ENCODE peak calls at places on chromosome 18, in six cellular contexts. One of them, this sample, is unnamed. For H4K20me1, the result is how much of the 10 kb centered on the place peaks cover.

GRCh38 chr18:961644-962355 is 57.1 kb downstream of the ADCYAP1 start:
- DNase-seq in neural progenitor cell: peak
- DNase-seq in PC-9: no peak
- DNase-seq in HCT116: peak
- DNase-seq in MM.1S: peak
- DNase-seq in HepG2: peak
- DNase-seq in this sample: no peak

GRCh38 chr18:70289351-70290330 is 796 bp downstream of the SOCS6 start:
- DNase-seq in neural progenitor cell: peak
- DNase-seq in PC-9: no peak
- DNase-seq in HCT116: no peak
- DNase-seq in MM.1S: peak
- DNase-seq in HepG2: no peak
- DNase-seq in this sample: peak

GRCh38 chr18:71450258-71450657 is 1093.9 kb downstream of the CBLN2 start:
- DNase-seq in neural progenitor cell: no peak
- DNase-seq in PC-9: no peak
- DNase-seq in HCT116: no peak
- DNase-seq in MM.1S: no peak
- DNase-seq in HepG2: no peak
- DNase-seq in this sample: no peak

GRCh38 chr18:58512161-58512581 is 116.7 kb downstream of the ALPK2 start:
- DNase-seq in neural progenitor cell: peak
- DNase-seq in PC-9: no peak
- DNase-seq in HCT116: no peak
- DNase-seq in MM.1S: no peak
- DNase-seq in HepG2: no peak
- DNase-seq in this sample: no peak

GRCh38 chr18:73235921-73236320 is 368.1 kb upstream of the NETO1 start:
- DNase-seq in neural progenitor cell: no peak
- DNase-seq in PC-9: no peak
- DNase-seq in HCT116: no peak
- DNase-seq in MM.1S: no peak
- DNase-seq in HepG2: no peak
- DNase-seq in this sample: peak

GRCh38 chr18:5294113-5294617 is 1.4 kb downstream of the ZBTB14 start:
- DNase-seq in neural progenitor cell: no peak
- DNase-seq in PC-9: no peak
- DNase-seq in HCT116: no peak
- DNase-seq in MM.1S: no peak
- DNase-seq in HepG2: no peak
- DNase-seq in this sample: no peak

GRCh38 chr18:63262369-63263335 is 56.9 kb downstream of the BCL2 start:
- DNase-seq in neural progenitor cell: no peak
- DNase-seq in PC-9: no peak
- DNase-seq in HCT116: no peak
- DNase-seq in MM.1S: no peak
- DNase-seq in HepG2: no peak
- DNase-seq in this sample: no peak

GRCh38 chr18:58761970-58762780 is 90.9 kb downstream of the MALT1 start:
- DNase-seq in neural progenitor cell: no peak
- DNase-seq in PC-9: no peak
- DNase-seq in HCT116: no peak
- DNase-seq in MM.1S: no peak
- DNase-seq in HepG2: no peak
- DNase-seq in this sample: no peak

GRCh38 chr18:26416652-26417150 is 131.7 kb downstream of the KCTD1 start:
- DNase-seq in neural progenitor cell: no peak
- DNase-seq in PC-9: no peak
- DNase-seq in HCT116: no peak
- DNase-seq in MM.1S: no peak
- DNase-seq in HepG2: no peak
- DNase-seq in this sample: no peak

GRCh38 chr18:58054041-58054733 is 10.2 kb downstream of the NEDD4L start:
- DNase-seq in neural progenitor cell: peak
- DNase-seq in PC-9: peak
- DNase-seq in HCT116: no peak
- DNase-seq in MM.1S: peak
- DNase-seq in HepG2: peak
- DNase-seq in this sample: peak

GRCh38 chr18:57984490-57985109 is 59.4 kb upstream of the NEDD4L start:
- DNase-seq in neural progenitor cell: no peak
- DNase-seq in PC-9: no peak
- DNase-seq in HCT116: no peak
- DNase-seq in MM.1S: no peak
- DNase-seq in HepG2: no peak
- DNase-seq in this sample: no peak

GRCh38 chr18:39862341-39862740 is 2092.7 kb upstream of the PIK3C3 start:
- DNase-seq in neural progenitor cell: no peak
- DNase-seq in PC-9: no peak
- DNase-seq in HCT116: no peak
- DNase-seq in MM.1S: no peak
- DNase-seq in HepG2: no peak
- DNase-seq in this sample: peak

GRCh38 chr18:26479686-26480079 is 68.7 kb downstream of the KCTD1 start:
- DNase-seq in neural progenitor cell: no peak
- DNase-seq in PC-9: no peak
- DNase-seq in HCT116: no peak
- DNase-seq in MM.1S: no peak
- DNase-seq in HepG2: no peak
- DNase-seq in this sample: no peak

GRCh38 chr18:3683483-3683882 is 233.5 kb downstream of the TGIF1 start:
- DNase-seq in neural progenitor cell: no peak
- DNase-seq in PC-9: no peak
- DNase-seq in HCT116: no peak
- DNase-seq in MM.1S: no peak
- DNase-seq in HepG2: no peak
- DNase-seq in this sample: no peak

GRCh38 chr18:22165603-22166069 is 3.8 kb upstream of the GATA6 start:
- DNase-seq in neural progenitor cell: peak
- DNase-seq in PC-9: no peak
- DNase-seq in HCT116: no peak
- DNase-seq in MM.1S: no peak
- DNase-seq in HepG2: no peak
- DNase-seq in this sample: no peak
- TF ChIP-seq EZH2 in neural progenitor cell: peak
- TF ChIP-seq EZH2 in PC-9: no peak
- TF ChIP-seq EZH2 in HCT116: no peak
- TF ChIP-seq EZH2 in MM.1S: no peak
- TF ChIP-seq EZH2 in HepG2: no peak
- TF ChIP-seq EZH2 in this sample: no peak

GRCh38 chr18:9103488-9103887 is 989 bp downstream of the NDUFV2 start:
- DNase-seq in neural progenitor cell: no peak
- DNase-seq in PC-9: peak
- DNase-seq in HCT116: no peak
- DNase-seq in MM.1S: peak
- DNase-seq in HepG2: no peak
- DNase-seq in this sample: peak

GRCh38 chr18:9104244-9104901 is 1.9 kb downstream of the NDUFV2 start:
- DNase-seq in neural progenitor cell: no peak
- DNase-seq in PC-9: peak
- DNase-seq in HCT116: no peak
- DNase-seq in MM.1S: peak
- DNase-seq in HepG2: no peak
- DNase-seq in this sample: no peak

GRCh38 chr18:9105420-9105819 is 2.9 kb downstream of the NDUFV2 start:
- DNase-seq in neural progenitor cell: no peak
- DNase-seq in PC-9: no peak
- DNase-seq in HCT116: no peak
- DNase-seq in MM.1S: peak
- DNase-seq in HepG2: no peak
- DNase-seq in this sample: no peak

GRCh38 chr18:9106800-9107574 is 4.5 kb downstream of the NDUFV2 start:
- DNase-seq in neural progenitor cell: peak
- DNase-seq in PC-9: no peak
- DNase-seq in HCT116: no peak
- DNase-seq in MM.1S: peak
- DNase-seq in HepG2: no peak
- DNase-seq in this sample: no peak

DNA sequence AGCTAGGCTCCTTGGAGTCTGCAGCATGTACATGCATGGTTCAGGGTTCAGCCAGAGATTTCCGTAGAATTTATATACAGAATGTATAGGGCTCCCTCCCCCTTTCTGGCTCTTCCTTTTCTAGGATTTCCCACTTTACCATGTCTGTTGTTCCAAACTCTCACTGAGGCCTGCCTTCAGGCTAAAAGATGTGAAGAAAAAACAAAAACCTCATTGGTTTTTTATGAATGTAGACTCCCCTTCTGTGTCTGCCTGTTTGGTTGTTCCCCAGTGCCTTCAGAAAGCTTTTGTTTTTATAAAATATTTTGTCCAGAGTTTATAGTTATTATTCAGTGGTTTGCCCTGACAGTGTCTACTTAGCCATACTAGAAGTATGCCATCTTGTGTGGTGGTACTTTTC is 3.6 kb downstream of the NDUFV2 start:
- DNase-seq in neural progenitor cell: no peak
- DNase-seq in PC-9: no peak
- DNase-seq in HCT116: no peak
- DNase-seq in MM.1S: peak
- DNase-seq in HepG2: peak
- DNase-seq in this sample: no peak
- H4K20me1 ChIP-seq in neural progenitor cell: half or more
- H4K20me1 ChIP-seq in PC-9: half or more
- H4K20me1 ChIP-seq in HCT116: under half
- H4K20me1 ChIP-seq in MM.1S: under half
- H4K20me1 ChIP-seq in HepG2: half or more
- H4K20me1 ChIP-seq in this sample: under half

DNA sequence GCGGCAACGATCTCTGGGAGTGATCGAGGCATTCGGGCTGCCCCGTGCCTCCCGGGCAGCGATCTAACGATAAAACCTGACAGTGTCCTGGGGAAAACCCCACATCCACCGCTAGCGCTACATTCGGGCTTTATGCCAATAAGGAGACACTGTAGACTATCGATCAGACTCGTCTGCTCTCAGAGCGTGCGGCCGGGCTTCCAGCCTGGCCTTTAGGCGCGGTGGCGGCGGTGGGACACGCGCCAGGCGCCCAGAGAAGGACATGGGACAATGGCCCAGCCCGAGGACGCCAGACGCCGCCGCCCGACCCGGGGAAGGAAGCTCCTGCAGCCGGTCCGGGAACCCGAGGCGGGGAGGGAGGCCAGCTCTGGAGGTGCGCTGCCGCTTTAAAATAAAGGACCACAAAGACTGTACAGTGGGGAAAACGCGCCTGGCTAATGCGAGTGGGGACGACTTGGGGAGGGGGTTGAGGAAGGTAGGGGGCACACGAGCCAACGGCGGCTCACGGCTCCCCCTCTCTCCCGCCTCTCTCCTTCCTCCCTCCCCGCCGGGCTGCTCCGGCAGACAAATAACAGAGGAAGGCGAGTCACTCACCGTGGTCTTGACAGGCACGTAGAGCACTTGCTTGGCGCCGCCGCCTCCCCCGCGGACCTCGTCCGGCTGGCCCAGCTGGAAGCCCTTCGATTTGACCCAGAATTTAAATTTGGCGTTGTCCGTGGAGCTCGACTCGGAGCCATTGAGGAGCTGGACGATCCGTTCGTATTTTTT is 2.1 kb downstream of the NOL4 start:
- DNase-seq in neural progenitor cell: peak
- DNase-seq in PC-9: no peak
- DNase-seq in HCT116: no peak
- DNase-seq in MM.1S: peak
- DNase-seq in HepG2: no peak
- DNase-seq in this sample: peak
- TF ChIP-seq EZH2 in neural progenitor cell: peak
- TF ChIP-seq EZH2 in PC-9: no peak
- TF ChIP-seq EZH2 in HCT116: no peak
- TF ChIP-seq EZH2 in MM.1S: no peak
- TF ChIP-seq EZH2 in HepG2: no peak
- TF ChIP-seq EZH2 in this sample: peak

GRCh38 chr18:51342815-51343214 is 145.3 kb upstream of the MEX3C start:
- DNase-seq in neural progenitor cell: no peak
- DNase-seq in PC-9: peak
- DNase-seq in HCT116: no peak
- DNase-seq in MM.1S: peak
- DNase-seq in HepG2: peak
- DNase-seq in this sample: peak

GRCh38 chr18:51337406-51337805 is 139.9 kb upstream of the MEX3C start:
- DNase-seq in neural progenitor cell: no peak
- DNase-seq in PC-9: no peak
- DNase-seq in HCT116: no peak
- DNase-seq in MM.1S: no peak
- DNase-seq in HepG2: no peak
- DNase-seq in this sample: peak

GRCh38 chr18:51339866-51340265 is 142.4 kb upstream of the MEX3C start:
- DNase-seq in neural progenitor cell: no peak
- DNase-seq in PC-9: peak
- DNase-seq in HCT116: no peak
- DNase-seq in MM.1S: no peak
- DNase-seq in HepG2: no peak
- DNase-seq in this sample: peak

GRCh38 chr18:51345848-51346391 is 148.4 kb upstream of the MEX3C start:
- DNase-seq in neural progenitor cell: no peak
- DNase-seq in PC-9: no peak
- DNase-seq in HCT116: no peak
- DNase-seq in MM.1S: no peak
- DNase-seq in HepG2: no peak
- DNase-seq in this sample: no peak

GRCh38 chr18:51340332-51340731 is 142.9 kb upstream of the MEX3C start:
- DNase-seq in neural progenitor cell: no peak
- DNase-seq in PC-9: peak
- DNase-seq in HCT116: no peak
- DNase-seq in MM.1S: peak
- DNase-seq in HepG2: no peak
- DNase-seq in this sample: peak
- H4K20me1 ChIP-seq in neural progenitor cell: under half
- H4K20me1 ChIP-seq in PC-9: under half
- H4K20me1 ChIP-seq in HCT116: under half
- H4K20me1 ChIP-seq in MM.1S: under half
- H4K20me1 ChIP-seq in HepG2: under half
- H4K20me1 ChIP-seq in this sample: under half

GRCh38 chr18:76689646-76690264 is 132.6 kb upstream of the ZNF236 start:
- DNase-seq in neural progenitor cell: peak
- DNase-seq in PC-9: no peak
- DNase-seq in HCT116: no peak
- DNase-seq in MM.1S: no peak
- DNase-seq in HepG2: no peak
- DNase-seq in this sample: no peak
- TF ChIP-seq EZH2 in neural progenitor cell: no peak
- TF ChIP-seq EZH2 in PC-9: no peak
- TF ChIP-seq EZH2 in HCT116: no peak
- TF ChIP-seq EZH2 in MM.1S: no peak
- TF ChIP-seq EZH2 in HepG2: no peak
- TF ChIP-seq EZH2 in this sample: no peak

GRCh38 chr18:75204262-75204977 is 4.5 kb downstream of the PTGR3 start:
- DNase-seq in neural progenitor cell: peak
- DNase-seq in PC-9: no peak
- DNase-seq in HCT116: no peak
- DNase-seq in MM.1S: no peak
- DNase-seq in HepG2: no peak
- DNase-seq in this sample: no peak
- H4K20me1 ChIP-seq in neural progenitor cell: half or more
- H4K20me1 ChIP-seq in PC-9: under half
- H4K20me1 ChIP-seq in HCT116: under half
- H4K20me1 ChIP-seq in MM.1S: under half
- H4K20me1 ChIP-seq in HepG2: under half
- H4K20me1 ChIP-seq in this sample: under half